ENCODE peak calls at places on chromosomes 5 and 9, in ten cellular contexts. K, S, H, Y, B, V, G, Z, A and T are unnamed samples.
A peak's percentile ranks its signal among the peaks of the same experiment; 100 is the strongest.

GRCh38 chr5:13976867-13977479 is 32.5 kb upstream of the DNAH5 start:
- DNase-seq in K (no peak), S (peak; percentile 26), H (peak; percentile 70), Y (no peak), B (no peak), V (no peak), G (no peak), Z (no peak), A (peak; percentile 49), T (peak; percentile 3)

GRCh38 chr9:127803507-127804352 is 1.0 kb downstream of the FPGS start:
- DNase-seq in K (peak; percentile 79), S (peak; percentile 38), H (no peak), Y (no peak), B (no peak), V (no peak), G (peak; percentile 87), Z (no peak), A (peak; percentile 63), T (no peak)

GRCh38 chr5:82772281-82772680 is 304.9 kb downstream of the TMEM167A start:
- DNase-seq in K (no peak), S (no peak), H (no peak), Y (no peak), B (no peak), V (no peak), G (no peak), Z (no peak), A (no peak), T (no peak)

GRCh38 chr9:130770679-130771442 is 64.2 kb upstream of the ABL1 start:
- DNase-seq in K (no peak), S (peak; percentile 77), H (peak; percentile 82), Y (no peak), B (no peak), V (no peak), G (no peak), Z (no peak), A (peak; percentile 72), T (peak; percentile 67)

GRCh38 chr5:123571927-123572326 is 60.0 kb downstream of the CSNK1G3 start:
- DNase-seq in K (no peak), S (peak; percentile 23), H (no peak), Y (no peak), B (no peak), V (no peak), G (no peak), Z (no peak), A (no peak), T (no peak)

GRCh38 chr5:124570285-124571035 is 176.0 kb downstream of the ZNF608 start:
- DNase-seq in K (no peak), S (no peak), H (no peak), Y (no peak), B (no peak), V (no peak), G (peak; percentile 29), Z (no peak), A (no peak), T (no peak)

GRCh38 chr5:166722939-166723338 is 1568.5 kb upstream of the WWC1 start:
- DNase-seq in K (no peak), S (peak; percentile 49), H (no peak), Y (no peak), B (no peak), V (no peak), G (no peak), Z (no peak), A (peak; percentile 63), T (no peak)

GRCh38 chr5:58838732-58839131 is 255.9 kb downstream of the RAB3C start:
- DNase-seq in K (no peak), S (no peak), H (no peak), Y (no peak), B (no peak), V (no peak), G (no peak), Z (no peak), A (no peak), T (no peak)

GRCh38 chr5:44389410-44389879 is at the start of gene FGF10:
- DNase-seq in K (peak; percentile 12), S (no peak), H (no peak), Y (peak; percentile 41), B (no peak), V (no peak), G (peak; percentile 7), Z (no peak), A (no peak), T (no peak)

GRCh38 chr9:108244676-108245075 is 611.1 kb downstream of the ACTL7B start:
- DNase-seq in K (no peak), S (no peak), H (no peak), Y (no peak), B (no peak), V (no peak), G (no peak), Z (no peak), A (no peak), T (no peak)

GRCh38 chr9:84404095-84404686 is 63.6 kb upstream of the SLC28A3 start:
- DNase-seq in K (no peak), S (peak; percentile 39), H (no peak), Y (no peak), B (no peak), V (no peak), G (no peak), Z (no peak), A (peak; percentile 11), T (peak; percentile 53)

DNA sequence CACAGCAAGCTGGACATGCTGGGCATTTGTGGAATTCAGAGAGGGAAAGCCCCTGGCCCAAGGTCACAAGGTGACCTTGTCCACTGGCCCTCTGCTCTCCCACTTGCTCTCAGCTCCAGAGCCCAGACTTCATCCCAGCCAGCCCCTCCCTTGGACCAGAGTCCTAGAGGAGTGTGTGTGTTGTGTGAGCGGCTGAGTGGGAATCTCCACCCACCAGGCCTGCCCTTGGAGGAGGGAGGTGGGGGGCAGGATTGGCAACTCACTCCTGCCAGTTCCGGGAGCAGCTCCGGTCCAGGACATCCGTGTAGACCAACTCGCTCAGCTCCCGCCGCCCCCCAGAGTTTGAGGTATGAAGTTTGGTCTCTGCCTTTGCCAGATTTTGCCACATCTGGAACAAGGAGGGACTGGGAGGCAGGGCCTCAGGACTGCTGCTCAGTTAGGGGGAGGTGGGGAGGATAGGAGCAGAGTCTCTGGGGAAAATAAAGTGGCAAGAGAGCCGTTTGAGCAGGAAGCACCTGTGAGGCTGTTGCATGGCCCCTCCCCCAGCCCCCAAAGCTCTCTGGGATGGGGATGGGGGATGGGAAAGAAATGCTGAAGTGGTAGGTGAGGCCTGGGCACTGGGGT is 1.4 kb downstream of the MZB1 start:
- DNase-seq in K (peak; percentile 25), S (peak; percentile 93), H (peak; percentile 20), Y (no peak), B (no peak), V (peak; percentile 77), G (peak; percentile 73), Z (peak; percentile 81), A (peak; percentile 64), T (no peak)
- TF ChIP-seq POLR2A in K (no peak), S (peak; percentile 19), H (no peak), Y (no peak), B (no peak), V (no peak), G (no peak), Z (peak; percentile 78), A (peak; percentile 31), T (no peak)

GRCh38 chr9:35909687-35910612 is 660 bp downstream of the SPAAR start:
- DNase-seq in K (peak; percentile 54), S (no peak), H (no peak), Y (no peak), B (no peak), V (no peak), G (no peak), Z (no peak), A (no peak), T (no peak)
- TF ChIP-seq POLR2A in K (no peak), S (no peak), H (no peak), Y (no peak), B (no peak), V (no peak), G (peak; percentile 10), Z (no peak), A (no peak), T (no peak)

GRCh38 chr5:76642390-76643040 is 19.3 kb upstream of the F2RL2 start:
- DNase-seq in K (no peak), S (no peak), H (peak; percentile 49), Y (no peak), B (no peak), V (no peak), G (no peak), Z (no peak), A (no peak), T (no peak)

GRCh38 chr5:76649140-76649539 is 25.9 kb upstream of the F2RL2 start:
- DNase-seq in K (no peak), S (no peak), H (no peak), Y (no peak), B (no peak), V (no peak), G (no peak), Z (no peak), A (no peak), T (no peak)

GRCh38 chr5:76638466-76638865 is 15.3 kb upstream of the F2RL2 start:
- DNase-seq in K (no peak), S (no peak), H (no peak), Y (no peak), B (no peak), V (no peak), G (no peak), Z (no peak), A (no peak), T (no peak)

GRCh38 chr5:76641514-76642120 is 18.4 kb upstream of the F2RL2 start:
- DNase-seq in K (no peak), S (peak; percentile 71), H (peak; percentile 79), Y (peak; percentile 22), B (peak; percentile 51), V (peak; percentile 64), G (peak; percentile 82), Z (peak; percentile 65), A (peak; percentile 80), T (peak; percentile 77)

DNA sequence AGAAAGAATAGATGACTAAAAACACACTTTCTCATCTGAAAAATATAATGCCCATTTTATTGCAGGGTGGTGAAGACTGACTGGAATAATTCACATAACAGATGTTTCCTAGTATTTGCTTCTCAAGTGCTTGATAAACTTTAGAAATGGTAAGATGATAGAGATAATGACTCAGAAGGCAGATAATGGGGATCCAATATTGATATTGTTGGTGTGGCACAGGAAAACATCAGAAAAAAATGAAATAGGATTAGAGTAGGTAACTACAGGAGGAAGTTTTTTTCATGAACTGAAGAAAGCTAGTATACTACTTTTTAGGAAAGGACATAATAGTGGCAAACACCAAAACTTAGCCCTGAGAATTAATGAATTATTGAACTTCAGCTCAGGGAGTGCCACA is 20.2 kb upstream of the F2RL2 start:
- DNase-seq in K (no peak), S (no peak), H (no peak), Y (no peak), B (no peak), V (no peak), G (no peak), Z (no peak), A (no peak), T (no peak)
- TF ChIP-seq POLR2A in K (no peak), S (no peak), H (no peak), Y (no peak), B (no peak), V (no peak), G (no peak), Z (no peak), A (no peak), T (no peak)

DNA sequence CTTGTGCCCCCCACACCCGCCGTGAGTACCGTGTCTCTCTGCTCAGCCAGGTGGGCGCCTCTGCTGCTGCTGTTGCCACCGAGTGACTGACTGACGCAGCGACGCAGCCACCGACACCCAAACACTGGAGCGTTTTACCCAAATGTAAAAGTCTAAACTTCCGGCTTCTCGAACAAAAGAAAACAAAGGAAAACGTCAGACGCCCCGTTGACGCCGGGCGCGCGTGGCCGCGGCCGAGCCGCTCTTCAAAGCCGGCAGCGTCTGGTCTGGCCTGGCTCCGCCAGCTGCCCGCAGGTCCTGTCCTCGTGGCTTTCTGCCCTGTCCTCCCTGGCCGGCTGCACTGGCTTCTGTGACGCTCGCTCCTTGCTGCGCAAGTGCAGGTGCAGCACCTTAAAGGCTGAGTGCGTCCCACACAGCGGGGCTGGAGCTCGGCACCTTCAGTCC is 41.4 kb upstream of the CLPTM1L start:
- DNase-seq in K (peak; percentile 29), S (peak; percentile 61), H (no peak), Y (peak; percentile 18), B (peak; percentile 38), V (peak; percentile 74), G (peak; percentile 78), Z (peak; percentile 69), A (peak; percentile 26), T (peak; percentile 10)
- TF ChIP-seq POLR2A in K (no peak), S (no peak), H (no peak), Y (no peak), B (no peak), V (no peak), G (no peak), Z (no peak), A (no peak), T (no peak)